ENCODE peak calls at places on chromosomes 13 and 19, in seven cellular contexts. S is K562, J is IMR-90, V is breast epithelium, Z is HCT116, A is A549, N is heart left ventricle. T is an unnamed sample.

GRCh38 chr13:102555914-102556553 is 40.8 kb upstream of the TPP2 start:
- DNase-seq in J (peak; percentile 26), V (no peak), N (no peak), A (peak; percentile 15), S (no peak), Z (peak; percentile 21), T (no peak)

GRCh38 chr19:23790641-23791488 is 32.2 kb upstream of the ZNF681 start:
- DNase-seq in J (no peak), Z (no peak), S (no peak), A (no peak), V (no peak), N (no peak), T (no peak)

GRCh38 chr19:16361926-16362325 is 37.3 kb downstream of the KLF2 start:
- DNase-seq in N (no peak), Z (no peak), V (no peak), S (no peak), A (no peak), J (no peak), T (no peak)

GRCh38 chr13:25529425-25529824 is 157.7 kb downstream of the ATP8A2 start:
- DNase-seq in A (no peak), Z (no peak), N (no peak), V (no peak), S (no peak), J (no peak), T (no peak)

GRCh38 chr13:113036401-113036800 is 67.4 kb downstream of the MCF2L start:
- DNase-seq in J (no peak), S (no peak), N (no peak), V (no peak), Z (no peak), A (no peak), T (no peak)

GRCh38 chr19:6602729-6603114 is 11.8 kb upstream of the CD70 start:
- DNase-seq in A (no peak), Z (no peak), J (no peak), S (no peak), V (no peak), N (no peak), T (no peak)

GRCh38 chr19:29840066-29840950 is 28.5 kb downstream of the CCNE1 start:
- DNase-seq in Z (no peak), S (no peak), A (no peak), N (no peak), V (no peak), J (no peak), T (no peak)

GRCh38 chr19:32345261-32346207 is at the start of gene ZNF507:
- DNase-seq in N (peak; percentile 86), V (peak; percentile 67), A (peak; percentile 97), Z (peak; percentile 47), S (peak; percentile 98), J (peak; percentile 58), T (peak; percentile 73)

GRCh38 chr13:95276119-95276505 is 25.1 kb downstream of the ABCC4 start:
- DNase-seq in Z (no peak), J (no peak), A (no peak), N (no peak), V (no peak), S (no peak), T (no peak)

GRCh38 chr13:31476266-31476665 is 263.1 kb upstream of the RXFP2 start:
- DNase-seq in S (no peak), J (peak; percentile 85), N (no peak), A (no peak), Z (no peak), V (no peak), T (peak; percentile 16)

GRCh38 chr19:1266116-1266817 is 2.9 kb upstream of the CIRBP start:
- DNase-seq in V (no peak), A (peak; percentile 65), J (peak; percentile 78), N (peak; percentile 91), S (peak; percentile 87), Z (no peak), T (peak; percentile 86)
- TF ChIP-seq POLR2A in V (no peak), A (no peak), J (peak; percentile 14), N (no peak), S (peak; percentile 31), Z (no peak), T (no peak)

DNA sequence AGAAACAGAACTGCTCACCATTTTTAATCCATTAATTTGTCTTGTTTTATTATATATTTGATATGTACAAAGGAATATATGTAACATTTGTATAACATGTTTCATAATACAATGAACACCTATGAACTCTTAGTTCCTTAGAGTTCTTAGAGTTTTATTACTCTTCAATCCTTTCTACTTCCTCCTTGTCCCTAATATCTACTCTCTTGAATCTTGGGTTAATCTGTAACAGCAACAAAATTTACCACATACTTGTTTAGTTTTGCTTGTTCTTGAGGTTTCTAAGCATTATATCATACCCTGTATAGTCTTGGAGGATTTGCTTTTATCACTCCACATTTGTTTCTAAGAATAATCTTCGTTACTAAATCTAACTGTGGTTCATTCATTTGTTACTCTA is 151.4 kb downstream of the PDS5B start:
- DNase-seq in J (no peak), Z (no peak), N (no peak), V (no peak), S (no peak), A (no peak), T (no peak)
- H3K4me3 ChIP-seq in J (no peak overlapping the region), Z (no peak overlapping the region), N (no peak overlapping the region), V (peak overlapping the region; percentile 41), S (no peak overlapping the region), A (no peak overlapping the region), T (no peak overlapping the region)

GRCh38 chr19:12913011-12913561 is 6.0 kb downstream of the SYCE2 start:
- DNase-seq in Z (no peak), A (no peak), N (peak; percentile 79), S (peak; percentile 18), J (peak; percentile 42), V (peak; percentile 85), T (peak; percentile 61)

GRCh38 chr19:12913871-12914690 is 5.0 kb downstream of the SYCE2 start:
- DNase-seq in V (peak; percentile 65), S (peak; percentile 11), Z (no peak), J (no peak), N (no peak), A (no peak), T (no peak)

GRCh38 chr19:12922959-12923358 is 3.9 kb upstream of the SYCE2 start:
- DNase-seq in J (no peak), A (no peak), V (no peak), S (no peak), N (no peak), Z (no peak), T (no peak)

GRCh38 chr19:12918253-12918652 is 840 bp downstream of the SYCE2 start:
- DNase-seq in V (no peak), N (no peak), A (no peak), S (peak; percentile 18), J (no peak), Z (no peak), T (no peak)
- TF ChIP-seq POLR2A in V (no peak), N (no peak), A (no peak), S (no peak), J (no peak), Z (no peak), T (no peak)

GRCh38 chr19:54418030-54418929 is 3.0 kb downstream of the TTYH1 start:
- DNase-seq in A (no peak), N (no peak), S (no peak), Z (no peak), J (peak; percentile 19), V (no peak), T (no peak)

GRCh38 chr19:54418930-54419800 is 3.9 kb downstream of the TTYH1 start:
- DNase-seq in Z (no peak), S (no peak), J (no peak), A (no peak), V (no peak), N (no peak), T (no peak)

GRCh38 chr19:54415901-54416621 is 797 bp downstream of the TTYH1 start:
- DNase-seq in J (no peak), S (no peak), A (no peak), N (no peak), Z (no peak), V (no peak), T (no peak)

GRCh38 chr19:54415208-54415900 is at the start of gene TTYH1:
- DNase-seq in S (peak; percentile 85), V (no peak), J (no peak), Z (no peak), A (no peak), N (no peak), T (no peak)

DNA sequence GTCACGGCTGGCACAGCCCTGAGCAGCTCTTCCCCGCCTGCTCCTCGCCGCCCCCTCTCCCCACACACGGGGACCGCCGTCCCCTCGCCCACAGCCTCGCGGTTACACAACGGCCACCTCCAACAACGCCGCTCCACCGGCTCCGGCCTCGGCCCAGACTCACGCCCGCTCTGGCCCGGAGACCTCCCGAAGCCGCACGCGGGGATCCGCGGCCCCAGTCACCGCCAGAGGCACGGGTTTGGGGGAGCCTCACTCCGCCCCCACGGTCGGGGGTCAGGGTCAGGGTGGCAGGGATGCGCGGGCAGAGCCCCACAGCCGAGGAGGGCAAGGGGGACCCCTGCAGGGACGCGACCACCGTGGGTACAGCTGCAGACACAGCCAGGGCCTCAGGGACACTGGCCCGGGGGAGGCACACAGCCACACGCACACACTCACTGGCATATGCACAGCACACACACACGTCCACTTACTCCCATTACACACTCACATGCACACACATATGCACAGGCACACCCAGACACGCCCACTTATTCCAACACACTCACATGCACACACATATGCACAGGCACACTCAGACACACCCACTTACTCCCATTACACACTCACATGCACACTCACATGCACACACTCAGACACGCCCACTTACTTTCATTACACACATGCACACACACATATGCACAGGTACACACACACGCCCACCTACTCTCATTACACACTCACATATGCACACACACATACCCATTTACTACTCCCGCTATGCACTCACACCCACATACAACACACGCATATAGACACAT is 1.6 kb downstream of the TTYH1 start:
- DNase-seq in S (no peak), V (no peak), J (no peak), Z (no peak), A (no peak), N (no peak), T (no peak)
- H3K4me3 ChIP-seq in S (no peak overlapping the region), V (peak overlapping the region; percentile 29), J (no peak overlapping the region), Z (no peak overlapping the region), A (no peak overlapping the region), N (no peak overlapping the region), T (no peak overlapping the region)

GRCh38 chr19:50794074-50794777 is 4.0 kb downstream of the ACP4 start:
- DNase-seq in Z (no peak), A (peak; percentile 76), N (no peak), V (no peak), S (peak; percentile 78), J (no peak), T (no peak)

GRCh38 chr19:50792246-50792851 is 2.1 kb downstream of the ACP4 start:
- DNase-seq in J (no peak), Z (no peak), N (no peak), A (no peak), S (no peak), V (no peak), T (no peak)

GRCh38 chr19:50792852-50793250 is 2.6 kb downstream of the ACP4 start:
- DNase-seq in S (no peak), V (no peak), Z (no peak), J (no peak), N (no peak), A (no peak), T (no peak)

GRCh38 chr19:50794778-50795664 is 4.8 kb downstream of the ACP4 start:
- DNase-seq in S (peak; percentile 59), Z (no peak), V (no peak), J (no peak), A (no peak), N (no peak), T (no peak)

GRCh38 chr19:50793558-50794065 is 3.4 kb downstream of the ACP4 start:
- DNase-seq in S (no peak), V (no peak), N (no peak), J (no peak), A (no peak), Z (no peak), T (no peak)
- TF ChIP-seq POLR2A in S (peak; percentile 8), V (no peak), N (no peak), J (no peak), A (no peak), Z (no peak), T (no peak)

T was measured in uterus.